ENCODE peak calls at places on chromosomes 13 and 19, in ten cellular contexts. Q is SK-N-MC, D is amygdala, M is HTR-8/SVneo, Z is NCI-H1092, O is fibroblast of gingiva, R is NCI-H2081, B is AG09309, A is iris pigment epithelial cell, N is AG20443. T is an unnamed sample.

GRCh38 chr19:34155686-34156085 is 16.6 kb upstream of the LSM14A start:
- DNase-seq in Q (no peak), D (no peak), M (no peak), Z (no peak), O (no peak), R (no peak), B (peak), A (peak), N (peak), T (no peak)

GRCh38 chr13:47896546-47896945 is 104.5 kb downstream of the SUCLA2 start:
- DNase-seq in Q (no peak), D (no peak), M (no peak), Z (no peak), O (no peak), R (no peak), B (no peak), A (no peak), N (no peak), T (no peak)

GRCh38 chr13:26186995-26187394 is 35.1 kb downstream of the RNF6 start:
- DNase-seq in Q (no peak), D (no peak), M (no peak), Z (no peak), O (no peak), R (no peak), B (no peak), A (no peak), N (peak), T (no peak)

GRCh38 chr19:5369304-5369703 is 28.7 kb upstream of the PTPRS start:
- DNase-seq in Q (no peak), D (no peak), M (no peak), Z (no peak), O (no peak), R (no peak), B (no peak), A (no peak), N (no peak), T (no peak)

GRCh38 chr19:16897572-16898056 is 8.8 kb downstream of the F2RL3 start:
- DNase-seq in Q (no peak), D (no peak), M (no peak), Z (no peak), O (peak), R (no peak), B (no peak), A (no peak), N (peak), T (no peak)

GRCh38 chr13:94195715-94196114 is 283.8 kb downstream of the DCT start:
- DNase-seq in Q (no peak), D (no peak), M (peak), Z (no peak), O (peak), R (no peak), B (peak), A (peak), N (peak), T (no peak)

GRCh38 chr13:99509477-99509876 is 8.2 kb downstream of the TM9SF2 start:
- DNase-seq in Q (no peak), D (no peak), M (no peak), Z (no peak), O (no peak), R (no peak), B (no peak), A (no peak), N (no peak), T (no peak)

GRCh38 chr13:99386911-99387788 is 80.0 kb upstream of the GPR183 start:
- DNase-seq in Q (no peak), D (no peak), M (peak), Z (no peak), O (no peak), R (no peak), B (no peak), A (peak), N (peak), T (peak)

GRCh38 chr13:36175621-36176020 is 38.7 kb downstream of the SOHLH2 start:
- DNase-seq in Q (no peak), D (no peak), M (no peak), Z (no peak), O (no peak), R (no peak), B (no peak), A (no peak), N (no peak), T (no peak)

GRCh38 chr19:45171211-45171623 is 6.8 kb downstream of the TRAPPC6A start:
- DNase-seq in Q (no peak), D (no peak), M (no peak), Z (no peak), O (no peak), R (no peak), B (no peak), A (no peak), N (no peak), T (peak)

GRCh38 chr19:23787106-23787505 is 28.4 kb upstream of the ZNF681 start:
- DNase-seq in Q (no peak), D (no peak), M (no peak), Z (no peak), O (peak), R (no peak), B (peak), A (peak), N (no peak), T (no peak)

GRCh38 chr13:112586334-112586733 is 1.6 kb downstream of the TUBGCP3 start:
- DNase-seq in Q (no peak), D (no peak), M (no peak), Z (no peak), O (no peak), R (no peak), B (no peak), A (no peak), N (no peak), T (no peak)

GRCh38 chr19:40745402-40745780 is 4.9 kb downstream of the ACTMAP start:
- DNase-seq in Q (no peak), D (no peak), M (no peak), Z (no peak), O (peak), R (no peak), B (no peak), A (peak), N (no peak), T (no peak)